ENCODE peak calls at places on chromosome 17, in four cellular contexts. One of them, this sample, is unnamed.

GRCh38 chr17:76667786-76668453 is 24.4 kb upstream of the ST6GALNAC1 start:
- DNase-seq in left lung: no peak
- DNase-seq in dorsolateral prefrontal cortex: no peak
- DNase-seq in mesendoderm: no peak
- DNase-seq in this sample: no peak

GRCh38 chr17:69042308-69042707 is 18.4 kb downstream of the ABCA9 start:
- DNase-seq in mesendoderm: no peak
- DNase-seq in dorsolateral prefrontal cortex: no peak
- DNase-seq in left lung: no peak
- DNase-seq in this sample: no peak

GRCh38 chr17:44417553-44417952 is 28.1 kb upstream of the ITGA2B start:
- DNase-seq in mesendoderm: peak
- DNase-seq in left lung: no peak
- DNase-seq in dorsolateral prefrontal cortex: no peak
- DNase-seq in this sample: no peak

GRCh38 chr17:40023590-40024292 is 8.5 kb downstream of the CSF3 start:
- DNase-seq in dorsolateral prefrontal cortex: no peak
- DNase-seq in left lung: peak
- DNase-seq in mesendoderm: no peak
- DNase-seq in this sample: no peak

GRCh38 chr17:50517504-50518264 is 9.4 kb downstream of the MYCBPAP start:
- DNase-seq in dorsolateral prefrontal cortex: no peak
- DNase-seq in mesendoderm: peak
- DNase-seq in left lung: peak
- DNase-seq in this sample: no peak

GRCh38 chr17:19386974-19387920 is at the start of gene MFAP4:
- DNase-seq in dorsolateral prefrontal cortex: no peak
- DNase-seq in mesendoderm: peak
- DNase-seq in left lung: peak
- DNase-seq in this sample: peak

GRCh38 chr17:7982666-7983065 is 19.7 kb upstream of the GUCY2D start:
- DNase-seq in mesendoderm: no peak
- DNase-seq in left lung: no peak
- DNase-seq in dorsolateral prefrontal cortex: no peak
- DNase-seq in this sample: no peak

GRCh38 chr17:32621612-32622312 is 135.0 kb downstream of the CDK5R1 start:
- DNase-seq in mesendoderm: peak
- DNase-seq in left lung: no peak
- DNase-seq in dorsolateral prefrontal cortex: no peak
- DNase-seq in this sample: no peak

GRCh38 chr17:9991351-9991750 is 86.3 kb upstream of the RCVRN start:
- DNase-seq in left lung: no peak
- DNase-seq in dorsolateral prefrontal cortex: no peak
- DNase-seq in mesendoderm: no peak
- DNase-seq in this sample: no peak

GRCh38 chr17:2122641-2123302 is 67.9 kb downstream of the HIC1 start:
- DNase-seq in left lung: peak
- DNase-seq in mesendoderm: peak
- DNase-seq in dorsolateral prefrontal cortex: peak
- DNase-seq in this sample: no peak

GRCh38 chr17:55212880-55213279 is 51.9 kb upstream of the HLF start:
- DNase-seq in left lung: no peak
- DNase-seq in dorsolateral prefrontal cortex: no peak
- DNase-seq in mesendoderm: no peak
- DNase-seq in this sample: no peak

GRCh38 chr17:57009737-57010445 is 32.0 kb downstream of the SCPEP1 start:
- DNase-seq in dorsolateral prefrontal cortex: peak
- DNase-seq in mesendoderm: peak
- DNase-seq in left lung: no peak
- DNase-seq in this sample: no peak

GRCh38 chr17:59521465-59522126 is 43.8 kb upstream of the DHX40 start:
- DNase-seq in mesendoderm: peak
- DNase-seq in dorsolateral prefrontal cortex: peak
- DNase-seq in left lung: no peak
- DNase-seq in this sample: no peak

GRCh38 chr17:14359251-14359939 is 58.5 kb downstream of the HS3ST3B1 start:
- DNase-seq in left lung: no peak
- DNase-seq in mesendoderm: no peak
- DNase-seq in dorsolateral prefrontal cortex: no peak
- DNase-seq in this sample: no peak

GRCh38 chr17:78130439-78131101 is at the start of gene TMC8:
- DNase-seq in mesendoderm: peak
- DNase-seq in left lung: peak
- DNase-seq in dorsolateral prefrontal cortex: no peak
- DNase-seq in this sample: no peak
- H3K27ac ChIP-seq in mesendoderm: peak
- H3K27ac ChIP-seq in left lung: peak
- H3K27ac ChIP-seq in dorsolateral prefrontal cortex: peak
- H3K27ac ChIP-seq in this sample: peak

DNA sequence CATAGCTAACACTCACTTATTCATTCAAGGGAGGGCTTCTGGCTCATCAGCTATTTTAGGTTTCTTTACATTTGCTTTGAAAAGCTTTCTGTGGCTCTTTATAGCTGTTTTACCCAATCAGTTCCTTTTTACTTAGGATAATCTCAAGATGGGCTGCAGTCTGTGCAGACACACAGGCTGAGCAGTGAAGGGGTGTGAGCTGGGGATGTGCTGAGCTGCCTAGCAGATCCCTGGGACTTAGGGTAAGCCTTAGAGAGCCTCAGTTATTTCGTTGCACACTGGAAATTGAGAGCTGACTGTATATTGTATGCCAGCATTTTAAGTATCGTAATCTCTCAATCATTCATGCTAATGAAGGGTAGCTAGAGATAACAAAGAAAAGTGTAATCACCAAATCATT is 30.2 kb upstream of the NOL11 start:
- DNase-seq in left lung: no peak
- DNase-seq in mesendoderm: no peak
- DNase-seq in dorsolateral prefrontal cortex: no peak
- DNase-seq in this sample: no peak
- H3K27ac ChIP-seq in left lung: no peak
- H3K27ac ChIP-seq in mesendoderm: no peak
- H3K27ac ChIP-seq in dorsolateral prefrontal cortex: no peak
- H3K27ac ChIP-seq in this sample: no peak

DNA sequence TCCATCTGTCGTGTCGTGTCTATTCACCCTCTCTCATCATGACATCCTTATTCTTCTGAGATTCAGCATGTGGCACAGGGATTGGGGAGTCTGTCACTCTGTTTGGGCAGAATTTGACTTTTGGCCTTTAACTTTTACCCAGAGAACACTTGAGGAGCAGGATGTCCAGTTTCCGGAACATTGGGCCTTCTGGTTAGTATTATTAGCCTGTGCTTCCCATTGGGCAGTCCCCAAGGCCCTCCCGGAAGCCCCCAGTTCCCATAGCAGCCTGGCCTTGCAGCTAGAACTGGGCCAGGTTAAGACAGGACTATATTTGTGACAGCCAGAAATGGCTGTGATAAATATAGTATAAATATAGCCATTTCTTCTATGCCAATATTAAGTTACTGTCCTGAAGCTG is 9.6 kb downstream of the SCN4A start:
- DNase-seq in mesendoderm: no peak
- DNase-seq in left lung: no peak
- DNase-seq in dorsolateral prefrontal cortex: no peak
- DNase-seq in this sample: no peak
- H3K27ac ChIP-seq in mesendoderm: no peak
- H3K27ac ChIP-seq in left lung: no peak
- H3K27ac ChIP-seq in dorsolateral prefrontal cortex: no peak
- H3K27ac ChIP-seq in this sample: peak

GRCh38 chr17:628089-628488 is 86.5 kb downstream of the VPS53 start:
- DNase-seq in mesendoderm: no peak
- DNase-seq in left lung: no peak
- DNase-seq in dorsolateral prefrontal cortex: no peak
- DNase-seq in this sample: no peak

GRCh38 chr17:633641-634091 is 81.0 kb downstream of the VPS53 start:
- DNase-seq in dorsolateral prefrontal cortex: no peak
- DNase-seq in left lung: no peak
- DNase-seq in mesendoderm: no peak
- DNase-seq in this sample: peak

GRCh38 chr17:628507-628941 is 86.1 kb downstream of the VPS53 start:
- DNase-seq in left lung: no peak
- DNase-seq in dorsolateral prefrontal cortex: no peak
- DNase-seq in mesendoderm: no peak
- DNase-seq in this sample: no peak

GRCh38 chr17:632551-632950 is 82.1 kb downstream of the VPS53 start:
- DNase-seq in mesendoderm: no peak
- DNase-seq in left lung: no peak
- DNase-seq in dorsolateral prefrontal cortex: no peak
- DNase-seq in this sample: peak

GRCh38 chr17:633133-633532 is 81.5 kb downstream of the VPS53 start:
- DNase-seq in left lung: no peak
- DNase-seq in dorsolateral prefrontal cortex: no peak
- DNase-seq in mesendoderm: no peak
- DNase-seq in this sample: no peak
- H3K27ac ChIP-seq in left lung: no peak
- H3K27ac ChIP-seq in dorsolateral prefrontal cortex: peak
- H3K27ac ChIP-seq in mesendoderm: no peak
- H3K27ac ChIP-seq in this sample: peak

DNA sequence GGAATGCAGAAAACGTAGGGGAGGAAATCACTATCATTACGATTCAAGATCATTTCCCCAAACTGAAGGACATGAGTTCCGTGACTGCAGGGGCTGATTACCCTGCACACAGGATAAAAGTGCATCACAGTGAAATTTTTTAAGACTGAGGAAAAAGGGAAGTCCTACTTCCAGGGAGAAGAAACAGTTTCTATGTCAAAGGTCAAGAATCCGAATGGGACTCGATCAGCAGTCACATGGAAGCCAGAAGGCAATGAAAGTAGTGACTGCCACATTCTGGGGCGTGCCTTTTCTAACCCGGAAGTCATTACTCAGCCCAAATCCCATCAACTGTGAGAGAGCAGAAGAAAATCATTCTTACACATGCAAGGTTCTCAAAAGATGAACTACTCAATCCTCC is 12.1 kb downstream of the ZZEF1 start:
- DNase-seq in mesendoderm: no peak
- DNase-seq in dorsolateral prefrontal cortex: no peak
- DNase-seq in left lung: no peak
- DNase-seq in this sample: no peak
- H3K27ac ChIP-seq in mesendoderm: no peak
- H3K27ac ChIP-seq in dorsolateral prefrontal cortex: no peak
- H3K27ac ChIP-seq in left lung: peak
- H3K27ac ChIP-seq in this sample: peak

GRCh38 chr17:41116292-41116691 is 1.9 kb downstream of the KRTAP4-11 start:
- DNase-seq in mesendoderm: no peak
- DNase-seq in dorsolateral prefrontal cortex: no peak
- DNase-seq in left lung: no peak
- DNase-seq in this sample: no peak
- H3K27ac ChIP-seq in mesendoderm: no peak
- H3K27ac ChIP-seq in dorsolateral prefrontal cortex: no peak
- H3K27ac ChIP-seq in left lung: no peak
- H3K27ac ChIP-seq in this sample: no peak

GRCh38 chr17:34321981-34322380 is 2.7 kb downstream of the CCL8 start:
- DNase-seq in left lung: no peak
- DNase-seq in dorsolateral prefrontal cortex: no peak
- DNase-seq in mesendoderm: no peak
- DNase-seq in this sample: no peak

GRCh38 chr17:34314279-34314678 is 5.0 kb upstream of the CCL8 start:
- DNase-seq in dorsolateral prefrontal cortex: no peak
- DNase-seq in left lung: no peak
- DNase-seq in mesendoderm: no peak
- DNase-seq in this sample: no peak

GRCh38 chr17:34319087-34319486 is at the start of gene CCL8:
- DNase-seq in left lung: no peak
- DNase-seq in mesendoderm: no peak
- DNase-seq in dorsolateral prefrontal cortex: no peak
- DNase-seq in this sample: no peak

GRCh38 chr17:34313164-34313563 is 6.1 kb upstream of the CCL8 start:
- DNase-seq in left lung: no peak
- DNase-seq in mesendoderm: no peak
- DNase-seq in dorsolateral prefrontal cortex: no peak
- DNase-seq in this sample: no peak

DNA sequence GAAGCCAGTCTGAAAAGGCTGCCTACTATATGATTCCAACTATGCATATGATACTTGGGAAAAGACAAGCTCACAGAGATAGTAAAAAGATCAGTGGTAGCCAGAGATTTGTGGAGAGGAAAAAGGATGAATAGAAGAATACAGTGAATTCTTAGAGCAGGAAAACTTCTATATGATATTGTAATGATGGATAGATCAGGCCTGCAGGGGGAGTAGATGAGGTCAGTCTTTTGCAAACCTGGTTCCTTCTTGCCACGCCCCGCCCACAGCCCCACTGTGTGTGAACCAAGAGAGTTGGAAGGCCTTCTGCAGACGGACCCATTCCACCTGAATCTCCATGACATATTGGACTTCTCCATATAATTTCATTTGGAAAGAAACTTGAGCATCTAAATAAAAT is 761 bp upstream of the CCL8 start:
- DNase-seq in dorsolateral prefrontal cortex: no peak
- DNase-seq in mesendoderm: peak
- DNase-seq in left lung: peak
- DNase-seq in this sample: no peak
- H3K27ac ChIP-seq in dorsolateral prefrontal cortex: no peak
- H3K27ac ChIP-seq in mesendoderm: no peak
- H3K27ac ChIP-seq in left lung: no peak
- H3K27ac ChIP-seq in this sample: peak

GRCh38 chr17:82384730-82385429 is 13.3 kb downstream of the UTS2R start:
- DNase-seq in left lung: peak
- DNase-seq in mesendoderm: peak
- DNase-seq in dorsolateral prefrontal cortex: no peak
- DNase-seq in this sample: no peak
- H3K27ac ChIP-seq in left lung: no peak
- H3K27ac ChIP-seq in mesendoderm: no peak
- H3K27ac ChIP-seq in dorsolateral prefrontal cortex: no peak
- H3K27ac ChIP-seq in this sample: no peak

GRCh38 chr17:78397681-78398101 is 19.2 kb downstream of the PGS1 start:
- DNase-seq in left lung: no peak
- DNase-seq in dorsolateral prefrontal cortex: no peak
- DNase-seq in mesendoderm: no peak
- DNase-seq in this sample: no peak

GRCh38 chr17:78400581-78401240 is 22.3 kb downstream of the PGS1 start:
- DNase-seq in left lung: peak
- DNase-seq in mesendoderm: no peak
- DNase-seq in dorsolateral prefrontal cortex: no peak
- DNase-seq in this sample: no peak

GRCh38 chr17:78398390-78398789 is 19.9 kb downstream of the PGS1 start:
- DNase-seq in dorsolateral prefrontal cortex: no peak
- DNase-seq in mesendoderm: no peak
- DNase-seq in left lung: no peak
- DNase-seq in this sample: no peak

GRCh38 chr17:78399693-78400144 is 21.3 kb downstream of the PGS1 start:
- DNase-seq in mesendoderm: no peak
- DNase-seq in left lung: peak
- DNase-seq in dorsolateral prefrontal cortex: no peak
- DNase-seq in this sample: no peak

DNA sequence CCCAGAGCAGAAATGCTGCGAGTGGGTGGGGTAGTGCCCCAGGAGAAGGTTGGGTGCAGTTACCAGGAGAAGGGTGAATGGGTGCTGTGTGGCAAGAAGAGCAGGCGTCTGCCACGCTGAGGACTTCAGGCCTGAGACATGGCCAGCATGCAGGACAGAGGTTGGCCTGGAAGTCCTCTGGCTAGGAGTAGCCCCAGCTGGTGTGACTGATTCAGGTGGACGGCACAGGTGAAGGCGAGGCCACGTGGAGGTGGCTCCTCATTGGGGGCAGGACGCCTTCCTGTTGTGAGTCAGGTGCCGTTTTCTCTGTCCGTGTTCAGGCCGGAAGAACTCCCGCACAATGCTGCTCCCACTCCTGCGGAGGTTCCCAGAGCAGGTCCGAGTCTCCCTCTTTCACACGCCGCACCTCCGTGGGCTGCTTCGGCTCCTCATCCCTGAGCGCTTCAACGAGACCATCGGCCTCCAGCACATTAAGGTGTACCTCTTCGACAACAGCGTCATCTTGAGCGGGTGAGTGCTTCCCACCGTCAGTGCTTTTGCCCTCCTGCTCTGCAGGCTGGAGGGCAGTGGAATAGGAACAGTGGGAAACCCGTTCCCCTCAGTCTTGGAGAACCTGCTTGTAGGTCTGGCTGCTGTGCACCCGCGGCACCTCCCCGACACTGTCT is 20.7 kb downstream of the PGS1 start:
- DNase-seq in dorsolateral prefrontal cortex: no peak
- DNase-seq in mesendoderm: no peak
- DNase-seq in left lung: peak
- DNase-seq in this sample: no peak
- H3K27ac ChIP-seq in dorsolateral prefrontal cortex: no peak
- H3K27ac ChIP-seq in mesendoderm: no peak
- H3K27ac ChIP-seq in left lung: no peak
- H3K27ac ChIP-seq in this sample: no peak